ENCODE peak calls at places on chromosomes 11 and 22, in ten cellular contexts. P, X, E, F, U, I, Y, Z, B and M are unnamed samples.

GRCh38 chr11:7890417-7891179 is 40.5 kb downstream of the OR10A6 start:
- DNase-seq in P (no peak), X (no peak), E (no peak), F (no peak), U (no peak), I (no peak), Y (peak; percentile 77), Z (no peak), B (no peak), M (no peak)

GRCh38 chr11:123567466-123567865 is 87.0 kb downstream of the SCN3B start:
- DNase-seq in P (no peak), X (no peak), E (no peak), F (no peak), U (no peak), I (no peak), Y (peak; percentile 68), Z (no peak), B (no peak), M (no peak)

GRCh38 chr11:92180664-92181251 is 43.9 kb upstream of the FAT3 start:
- DNase-seq in P (no peak), X (no peak), E (peak; percentile 84), F (no peak), U (no peak), I (peak; percentile 48), Y (no peak), Z (no peak), B (peak; percentile 60), M (no peak)

GRCh38 chr11:101428918-101429317 is 154.9 kb downstream of the TRPC6 start:
- DNase-seq in P (no peak), X (no peak), E (peak; percentile 14), F (no peak), U (no peak), I (peak; percentile 70), Y (no peak), Z (no peak), B (peak; percentile 29), M (no peak)

GRCh38 chr11:98056945-98057344 is 963.8 kb upstream of the CNTN5 start:
- DNase-seq in P (no peak), X (no peak), E (no peak), F (no peak), U (no peak), I (no peak), Y (no peak), Z (no peak), B (no peak), M (no peak)

GRCh38 chr11:19241260-19242183 is 777 bp upstream of the E2F8 start:
- DNase-seq in P (no peak), X (peak; percentile 39), E (no peak), F (peak; percentile 68), U (no peak), I (peak; percentile 63), Y (peak; percentile 90), Z (peak; percentile 65), B (no peak), M (no peak)

GRCh38 chr22:26847816-26848215 is 190.4 kb downstream of the MIAT start:
- DNase-seq in P (no peak), X (no peak), E (no peak), F (no peak), U (no peak), I (no peak), Y (no peak), Z (no peak), B (no peak), M (no peak)

GRCh38 chr22:24951942-24952836 is at the start of gene KIAA1671:
- DNase-seq in P (peak; percentile 84), X (peak; percentile 95), E (peak; percentile 48), F (peak; percentile 94), U (peak; percentile 91), I (peak; percentile 85), Y (peak; percentile 99), Z (peak; percentile 89), B (peak; percentile 81), M (peak; percentile 27)

GRCh38 chr11:76767659-76768058 is 15.5 kb upstream of the TSKU start:
- DNase-seq in P (no peak), X (no peak), E (no peak), F (no peak), U (no peak), I (no peak), Y (no peak), Z (no peak), B (no peak), M (no peak)

GRCh38 chr11:109785714-109786113 is 307.5 kb upstream of the ZC3H12C start:
- DNase-seq in P (no peak), X (no peak), E (peak; percentile 78), F (no peak), U (no peak), I (peak; percentile 24), Y (no peak), Z (no peak), B (peak; percentile 12), M (no peak)

GRCh38 chr11:3089236-3090061 is 32.2 kb upstream of the CARS1 start:
- DNase-seq in P (no peak), X (no peak), E (no peak), F (peak; percentile 55), U (no peak), I (no peak), Y (peak; percentile 53), Z (no peak), B (no peak), M (no peak)

DNA sequence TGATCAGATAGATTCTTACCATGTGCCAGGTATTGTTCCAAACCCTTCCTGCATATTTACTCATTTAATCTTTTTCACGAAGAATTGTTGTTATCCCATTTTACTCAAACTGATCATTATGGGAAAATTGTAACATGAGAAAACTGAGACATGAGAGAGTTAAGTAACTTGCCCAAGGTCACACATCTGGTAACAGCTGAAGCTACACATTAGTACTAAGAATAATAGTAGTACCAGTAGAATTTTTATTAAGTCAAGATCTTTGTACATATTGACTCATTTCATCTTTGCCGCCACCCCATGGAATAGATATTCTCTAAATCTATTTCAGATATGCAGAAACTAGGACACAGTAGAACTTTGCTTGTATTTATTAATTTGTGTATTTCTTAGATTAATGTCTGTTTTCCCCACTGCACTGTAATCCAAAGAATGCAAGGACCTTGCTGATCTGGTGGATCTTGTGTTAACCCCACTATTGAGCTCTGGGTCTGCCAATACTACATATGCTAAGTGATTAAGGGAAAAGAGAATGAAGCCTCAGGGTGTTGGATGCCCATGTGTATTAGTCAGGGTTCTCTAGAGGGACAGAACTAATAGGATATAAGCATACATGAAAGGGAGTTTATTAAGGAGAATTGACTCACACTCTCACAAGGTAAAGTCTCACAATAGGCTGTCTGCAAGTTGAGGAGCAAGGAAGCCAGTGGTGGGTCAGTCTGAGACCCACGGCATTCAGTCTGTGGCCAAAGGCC is 72.8 kb downstream of the PARVA start:
- DNase-seq in P (no peak), X (no peak), E (peak; percentile 80), F (no peak), U (no peak), I (peak; percentile 65), Y (no peak), Z (no peak), B (no peak), M (no peak)
- H3K27ac ChIP-seq in P (no peak overlapping the region), X (no peak overlapping the region), E (no peak overlapping the region), F (no peak overlapping the region), U (no peak overlapping the region), I (no peak overlapping the region), Y (no peak overlapping the region), Z (no peak overlapping the region), B (no peak overlapping the region), M (no peak overlapping the region)

GRCh38 chr11:1779034-1779805 is 15.5 kb upstream of the CTSD start:
- DNase-seq in P (no peak), X (no peak), E (no peak), F (no peak), U (no peak), I (no peak), Y (peak; percentile 84), Z (no peak), B (no peak), M (no peak)

GRCh38 chr11:1779806-1780699 is 16.3 kb upstream of the CTSD start:
- DNase-seq in P (no peak), X (no peak), E (no peak), F (no peak), U (no peak), I (no peak), Y (peak; percentile 84), Z (no peak), B (no peak), M (no peak)

GRCh38 chr11:1781593-1781975 is 17.9 kb upstream of the CTSD start:
- DNase-seq in P (no peak), X (no peak), E (no peak), F (no peak), U (no peak), I (no peak), Y (peak; percentile 44), Z (no peak), B (no peak), M (no peak)

GRCh38 chr11:1782026-1782696 is 18.4 kb upstream of the CTSD start:
- DNase-seq in P (no peak), X (peak; percentile 25), E (no peak), F (no peak), U (no peak), I (no peak), Y (peak; percentile 36), Z (no peak), B (no peak), M (no peak)

DNA sequence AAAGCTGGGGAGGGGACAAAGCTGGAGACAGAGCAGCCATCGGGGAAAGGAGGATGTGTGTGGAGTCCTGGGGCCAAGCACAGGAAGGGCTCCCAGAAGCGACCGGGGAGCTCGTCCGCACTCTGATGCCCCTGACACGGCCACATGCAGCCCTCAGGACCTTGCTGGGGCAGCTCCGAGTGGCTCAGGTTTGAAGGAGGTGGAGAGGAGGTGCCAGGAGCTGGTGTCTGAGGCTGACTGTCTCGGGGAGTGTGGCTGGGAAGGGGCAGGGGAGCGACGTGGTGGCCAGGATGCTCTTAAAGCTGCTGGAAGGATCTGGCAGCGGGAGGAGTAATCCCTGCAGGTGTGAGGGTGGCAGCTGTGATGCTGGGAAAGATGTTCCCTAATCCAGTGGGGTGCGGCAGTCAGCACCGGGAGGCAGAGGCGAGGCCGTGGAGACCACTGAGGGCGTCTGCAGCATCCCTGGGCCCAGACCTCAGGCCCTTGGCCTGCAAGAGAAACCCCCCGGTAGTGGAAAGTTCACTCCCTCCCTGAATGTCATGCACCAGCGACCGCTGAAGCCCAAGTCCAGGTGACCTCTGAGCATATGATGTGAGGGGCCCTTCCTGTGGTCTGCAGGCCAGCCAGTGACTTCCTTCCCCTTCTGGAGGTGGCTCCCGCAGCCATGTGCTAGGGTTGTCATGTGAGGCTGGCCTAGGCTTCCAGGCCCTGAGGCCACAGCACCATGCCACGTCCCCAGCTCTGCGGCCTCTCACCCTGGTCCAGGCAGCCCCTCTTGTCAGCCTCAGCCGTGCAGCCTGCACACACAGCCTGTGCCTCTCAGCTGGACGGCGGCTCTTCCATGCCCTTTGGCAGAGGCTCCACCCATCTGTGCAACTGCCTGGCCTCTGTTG is 17.2 kb upstream of the CTSD start:
- DNase-seq in P (no peak), X (peak; percentile 67), E (no peak), F (peak; percentile 86), U (no peak), I (no peak), Y (peak; percentile 56), Z (peak; percentile 62), B (no peak), M (no peak)
- H3K27ac ChIP-seq in P (no peak overlapping the region), X (peak overlapping the region; percentile 33), E (no peak overlapping the region), F (peak overlapping the region; percentile 83), U (no peak overlapping the region), I (no peak overlapping the region), Y (no peak overlapping the region), Z (no peak overlapping the region), B (no peak overlapping the region), M (no peak overlapping the region)

GRCh38 chr11:59728913-59729312 is 15.3 kb upstream of the OR10V1 start:
- DNase-seq in P (no peak), X (no peak), E (no peak), F (no peak), U (no peak), I (no peak), Y (no peak), Z (no peak), B (no peak), M (no peak)
- H3K27ac ChIP-seq in P (no peak overlapping the region), X (no peak overlapping the region), E (no peak overlapping the region), F (no peak overlapping the region), U (no peak overlapping the region), I (no peak overlapping the region), Y (no peak overlapping the region), Z (no peak overlapping the region), B (no peak overlapping the region), M (no peak overlapping the region)

GRCh38 chr22:32804036-32804435 is 2.5 kb downstream of the TIMP3 start:
- DNase-seq in P (no peak), X (no peak), E (peak; percentile 88), F (no peak), U (no peak), I (no peak), Y (peak; percentile 94), Z (no peak), B (peak; percentile 62), M (peak; percentile 52)
- H3K27ac ChIP-seq in P (no peak overlapping the region), X (no peak overlapping the region), E (peak overlapping the region; percentile 72), F (peak overlapping the region; percentile 92), U (no peak overlapping the region), I (no peak overlapping the region), Y (peak overlapping the region; percentile 60), Z (peak overlapping the region; percentile 71), B (no peak overlapping the region), M (peak overlapping the region; percentile 58)